ENCODE peak calls at places on chromosomes 6 and 20, in nine cellular contexts. One of them, this sample, is unnamed.

GRCh38 chr20:52062452-52063209 is 128.9 kb downstream of the ZFP64 start:
- DNase-seq in naive B cell: no peak
- DNase-seq in stimulated activated CD4-positive, alpha-beta T cell treated with anti-CD3 and anti-CD28 coated beads, Interleukin-4, amount 100 ng/mL, for 1 hour: no peak
- DNase-seq in naive thymus-derived CD8-positive, alpha-beta T cell: no peak
- DNase-seq in effector CD4-positive, alpha-beta T cell: no peak
- DNase-seq in activated B cell treated with CpG ODN at 0.5 μM for 24 hours: no peak
- DNase-seq in GM20000: no peak
- DNase-seq in activated CD4-positive, alpha-beta memory T cell treated with anti-CD3 and anti-CD28 coated beads, Interleukin-2, amount 10 ng/mL, durations not matched to agents 7 days and 5 days: no peak
- DNase-seq in CMK: no peak
- DNase-seq in this sample: no peak

GRCh38 chr20:63049561-63050221 is 42.9 kb upstream of the BHLHE23 start:
- DNase-seq in naive B cell: no peak
- DNase-seq in stimulated activated CD4-positive, alpha-beta T cell treated with anti-CD3 and anti-CD28 coated beads, Interleukin-4, amount 100 ng/mL, for 1 hour: no peak
- DNase-seq in naive thymus-derived CD8-positive, alpha-beta T cell: no peak
- DNase-seq in effector CD4-positive, alpha-beta T cell: no peak
- DNase-seq in activated B cell treated with CpG ODN at 0.5 μM for 24 hours: no peak
- DNase-seq in GM20000: no peak
- DNase-seq in activated CD4-positive, alpha-beta memory T cell treated with anti-CD3 and anti-CD28 coated beads, Interleukin-2, amount 10 ng/mL, durations not matched to agents 7 days and 5 days: no peak
- DNase-seq in CMK: no peak
- DNase-seq in this sample: no peak

GRCh38 chr6:69871107-69871506 is 4.8 kb downstream of the COL19A1 start:
- DNase-seq in naive B cell: no peak
- DNase-seq in stimulated activated CD4-positive, alpha-beta T cell treated with anti-CD3 and anti-CD28 coated beads, Interleukin-4, amount 100 ng/mL, for 1 hour: no peak
- DNase-seq in naive thymus-derived CD8-positive, alpha-beta T cell: no peak
- DNase-seq in effector CD4-positive, alpha-beta T cell: no peak
- DNase-seq in activated B cell treated with CpG ODN at 0.5 μM for 24 hours: no peak
- DNase-seq in GM20000: no peak
- DNase-seq in activated CD4-positive, alpha-beta memory T cell treated with anti-CD3 and anti-CD28 coated beads, Interleukin-2, amount 10 ng/mL, durations not matched to agents 7 days and 5 days: no peak
- DNase-seq in CMK: no peak
- DNase-seq in this sample: peak; percentile 5

GRCh38 chr6:26017567-26017966 is 55.0 kb downstream of the TRIM38 start:
- DNase-seq in naive B cell: no peak
- DNase-seq in stimulated activated CD4-positive, alpha-beta T cell treated with anti-CD3 and anti-CD28 coated beads, Interleukin-4, amount 100 ng/mL, for 1 hour: peak; percentile 85
- DNase-seq in naive thymus-derived CD8-positive, alpha-beta T cell: peak; percentile 85
- DNase-seq in effector CD4-positive, alpha-beta T cell: peak; percentile 21
- DNase-seq in activated B cell treated with CpG ODN at 0.5 μM for 24 hours: peak; percentile 29
- DNase-seq in GM20000: peak; percentile 42
- DNase-seq in activated CD4-positive, alpha-beta memory T cell treated with anti-CD3 and anti-CD28 coated beads, Interleukin-2, amount 10 ng/mL, durations not matched to agents 7 days and 5 days: peak; percentile 86
- DNase-seq in CMK: no peak
- DNase-seq in this sample: no peak

GRCh38 chr20:63544958-63545516 is 2.5 kb downstream of the SRMS start:
- DNase-seq in naive B cell: no peak
- DNase-seq in stimulated activated CD4-positive, alpha-beta T cell treated with anti-CD3 and anti-CD28 coated beads, Interleukin-4, amount 100 ng/mL, for 1 hour: no peak
- DNase-seq in naive thymus-derived CD8-positive, alpha-beta T cell: no peak
- DNase-seq in effector CD4-positive, alpha-beta T cell: no peak
- DNase-seq in activated B cell treated with CpG ODN at 0.5 μM for 24 hours: no peak
- DNase-seq in GM20000: no peak
- DNase-seq in activated CD4-positive, alpha-beta memory T cell treated with anti-CD3 and anti-CD28 coated beads, Interleukin-2, amount 10 ng/mL, durations not matched to agents 7 days and 5 days: no peak
- DNase-seq in CMK: no peak
- DNase-seq in this sample: no peak

GRCh38 chr6:44245912-44246662 is 814 bp upstream of the HSP90AB1 start:
- DNase-seq in naive B cell: peak; percentile 88
- DNase-seq in stimulated activated CD4-positive, alpha-beta T cell treated with anti-CD3 and anti-CD28 coated beads, Interleukin-4, amount 100 ng/mL, for 1 hour: peak; percentile 90
- DNase-seq in naive thymus-derived CD8-positive, alpha-beta T cell: peak; percentile 87
- DNase-seq in effector CD4-positive, alpha-beta T cell: peak; percentile 69
- DNase-seq in activated B cell treated with CpG ODN at 0.5 μM for 24 hours: peak; percentile 95
- DNase-seq in GM20000: peak; percentile 88
- DNase-seq in activated CD4-positive, alpha-beta memory T cell treated with anti-CD3 and anti-CD28 coated beads, Interleukin-2, amount 10 ng/mL, durations not matched to agents 7 days and 5 days: peak; percentile 84
- DNase-seq in CMK: no peak
- DNase-seq in this sample: peak; percentile 92

GRCh38 chr6:34155471-34156300 is 9.8 kb upstream of the GRM4 start:
- DNase-seq in naive B cell: no peak
- DNase-seq in stimulated activated CD4-positive, alpha-beta T cell treated with anti-CD3 and anti-CD28 coated beads, Interleukin-4, amount 100 ng/mL, for 1 hour: no peak
- DNase-seq in naive thymus-derived CD8-positive, alpha-beta T cell: no peak
- DNase-seq in effector CD4-positive, alpha-beta T cell: no peak
- DNase-seq in activated B cell treated with CpG ODN at 0.5 μM for 24 hours: no peak
- DNase-seq in GM20000: no peak
- DNase-seq in activated CD4-positive, alpha-beta memory T cell treated with anti-CD3 and anti-CD28 coated beads, Interleukin-2, amount 10 ng/mL, durations not matched to agents 7 days and 5 days: no peak
- DNase-seq in CMK: no peak
- DNase-seq in this sample: no peak

GRCh38 chr6:39114395-39114706 is 635 bp downstream of the SAYSD1 start:
- DNase-seq in naive B cell: no peak
- DNase-seq in stimulated activated CD4-positive, alpha-beta T cell treated with anti-CD3 and anti-CD28 coated beads, Interleukin-4, amount 100 ng/mL, for 1 hour: no peak
- DNase-seq in naive thymus-derived CD8-positive, alpha-beta T cell: no peak
- DNase-seq in effector CD4-positive, alpha-beta T cell: no peak
- DNase-seq in activated B cell treated with CpG ODN at 0.5 μM for 24 hours: no peak
- DNase-seq in GM20000: no peak
- DNase-seq in activated CD4-positive, alpha-beta memory T cell treated with anti-CD3 and anti-CD28 coated beads, Interleukin-2, amount 10 ng/mL, durations not matched to agents 7 days and 5 days: no peak
- DNase-seq in CMK: no peak
- DNase-seq in this sample: peak; percentile 86

GRCh38 chr20:52083627-52084232 is 107.8 kb downstream of the ZFP64 start:
- DNase-seq in naive B cell: no peak
- DNase-seq in stimulated activated CD4-positive, alpha-beta T cell treated with anti-CD3 and anti-CD28 coated beads, Interleukin-4, amount 100 ng/mL, for 1 hour: peak; percentile 21
- DNase-seq in naive thymus-derived CD8-positive, alpha-beta T cell: no peak
- DNase-seq in effector CD4-positive, alpha-beta T cell: no peak
- DNase-seq in activated B cell treated with CpG ODN at 0.5 μM for 24 hours: no peak
- DNase-seq in GM20000: peak; percentile 43
- DNase-seq in activated CD4-positive, alpha-beta memory T cell treated with anti-CD3 and anti-CD28 coated beads, Interleukin-2, amount 10 ng/mL, durations not matched to agents 7 days and 5 days: peak; percentile 54
- DNase-seq in CMK: no peak
- DNase-seq in this sample: peak; percentile 86

GRCh38 chr6:166988674-166989201 is 10.5 kb upstream of the CEP43 start:
- DNase-seq in naive B cell: no peak
- DNase-seq in stimulated activated CD4-positive, alpha-beta T cell treated with anti-CD3 and anti-CD28 coated beads, Interleukin-4, amount 100 ng/mL, for 1 hour: no peak
- DNase-seq in naive thymus-derived CD8-positive, alpha-beta T cell: no peak
- DNase-seq in effector CD4-positive, alpha-beta T cell: no peak
- DNase-seq in activated B cell treated with CpG ODN at 0.5 μM for 24 hours: no peak
- DNase-seq in GM20000: no peak
- DNase-seq in activated CD4-positive, alpha-beta memory T cell treated with anti-CD3 and anti-CD28 coated beads, Interleukin-2, amount 10 ng/mL, durations not matched to agents 7 days and 5 days: no peak
- DNase-seq in CMK: no peak
- DNase-seq in this sample: no peak

GRCh38 chr20:32672982-32673727 is 586 bp downstream of the C20orf203 start:
- DNase-seq in naive B cell: peak; percentile 29
- DNase-seq in stimulated activated CD4-positive, alpha-beta T cell treated with anti-CD3 and anti-CD28 coated beads, Interleukin-4, amount 100 ng/mL, for 1 hour: peak; percentile 12
- DNase-seq in naive thymus-derived CD8-positive, alpha-beta T cell: no peak
- DNase-seq in effector CD4-positive, alpha-beta T cell: no peak
- DNase-seq in activated B cell treated with CpG ODN at 0.5 μM for 24 hours: peak; percentile 40
- DNase-seq in GM20000: peak; percentile 71
- DNase-seq in activated CD4-positive, alpha-beta memory T cell treated with anti-CD3 and anti-CD28 coated beads, Interleukin-2, amount 10 ng/mL, durations not matched to agents 7 days and 5 days: peak; percentile 32
- DNase-seq in CMK: peak; percentile 90
- DNase-seq in this sample: no peak

GRCh38 chr20:19745106-19745505 is 13.0 kb upstream of the RIN2 start:
- DNase-seq in naive B cell: no peak
- DNase-seq in stimulated activated CD4-positive, alpha-beta T cell treated with anti-CD3 and anti-CD28 coated beads, Interleukin-4, amount 100 ng/mL, for 1 hour: no peak
- DNase-seq in naive thymus-derived CD8-positive, alpha-beta T cell: no peak
- DNase-seq in effector CD4-positive, alpha-beta T cell: no peak
- DNase-seq in activated B cell treated with CpG ODN at 0.5 μM for 24 hours: no peak
- DNase-seq in GM20000: no peak
- DNase-seq in activated CD4-positive, alpha-beta memory T cell treated with anti-CD3 and anti-CD28 coated beads, Interleukin-2, amount 10 ng/mL, durations not matched to agents 7 days and 5 days: no peak
- DNase-seq in CMK: no peak
- DNase-seq in this sample: no peak

GRCh38 chr20:1293641-1294379 is 27.7 kb downstream of the SNPH start:
- DNase-seq in naive B cell: no peak
- DNase-seq in stimulated activated CD4-positive, alpha-beta T cell treated with anti-CD3 and anti-CD28 coated beads, Interleukin-4, amount 100 ng/mL, for 1 hour: no peak
- DNase-seq in naive thymus-derived CD8-positive, alpha-beta T cell: peak; percentile 31
- DNase-seq in effector CD4-positive, alpha-beta T cell: no peak
- DNase-seq in activated B cell treated with CpG ODN at 0.5 μM for 24 hours: no peak
- DNase-seq in GM20000: no peak
- DNase-seq in activated CD4-positive, alpha-beta memory T cell treated with anti-CD3 and anti-CD28 coated beads, Interleukin-2, amount 10 ng/mL, durations not matched to agents 7 days and 5 days: no peak
- DNase-seq in CMK: no peak
- DNase-seq in this sample: no peak

GRCh38 chr6:125095501-125096301 is 57.9 kb upstream of the TPD52L1 start:
- DNase-seq in naive B cell: no peak
- DNase-seq in stimulated activated CD4-positive, alpha-beta T cell treated with anti-CD3 and anti-CD28 coated beads, Interleukin-4, amount 100 ng/mL, for 1 hour: no peak
- DNase-seq in naive thymus-derived CD8-positive, alpha-beta T cell: no peak
- DNase-seq in effector CD4-positive, alpha-beta T cell: no peak
- DNase-seq in activated B cell treated with CpG ODN at 0.5 μM for 24 hours: no peak
- DNase-seq in GM20000: no peak
- DNase-seq in activated CD4-positive, alpha-beta memory T cell treated with anti-CD3 and anti-CD28 coated beads, Interleukin-2, amount 10 ng/mL, durations not matched to agents 7 days and 5 days: no peak
- DNase-seq in CMK: no peak
- DNase-seq in this sample: peak; percentile 55

GRCh38 chr6:127641905-127642304 is 64.9 kb downstream of the C6orf58 start:
- DNase-seq in naive B cell: no peak
- DNase-seq in stimulated activated CD4-positive, alpha-beta T cell treated with anti-CD3 and anti-CD28 coated beads, Interleukin-4, amount 100 ng/mL, for 1 hour: peak; percentile 1
- DNase-seq in naive thymus-derived CD8-positive, alpha-beta T cell: no peak
- DNase-seq in effector CD4-positive, alpha-beta T cell: no peak
- DNase-seq in activated B cell treated with CpG ODN at 0.5 μM for 24 hours: no peak
- DNase-seq in GM20000: peak; percentile 49
- DNase-seq in activated CD4-positive, alpha-beta memory T cell treated with anti-CD3 and anti-CD28 coated beads, Interleukin-2, amount 10 ng/mL, durations not matched to agents 7 days and 5 days: no peak
- DNase-seq in CMK: no peak
- DNase-seq in this sample: peak; percentile 68

GRCh38 chr6:87197547-87197946 is 42.2 kb downstream of the ZNF292 start:
- DNase-seq in naive B cell: no peak
- DNase-seq in stimulated activated CD4-positive, alpha-beta T cell treated with anti-CD3 and anti-CD28 coated beads, Interleukin-4, amount 100 ng/mL, for 1 hour: peak; percentile 29
- DNase-seq in naive thymus-derived CD8-positive, alpha-beta T cell: no peak
- DNase-seq in effector CD4-positive, alpha-beta T cell: no peak
- DNase-seq in activated B cell treated with CpG ODN at 0.5 μM for 24 hours: no peak
- DNase-seq in GM20000: peak; percentile 50
- DNase-seq in activated CD4-positive, alpha-beta memory T cell treated with anti-CD3 and anti-CD28 coated beads, Interleukin-2, amount 10 ng/mL, durations not matched to agents 7 days and 5 days: no peak
- DNase-seq in CMK: no peak
- DNase-seq in this sample: no peak

This sample was measured in NCI-H82.